ENCODE peak calls at places on chromosomes 13 and 19, in four cellular contexts. K, B, J and W are unnamed samples.

GRCh38 chr19:22806418-22806817 is 22.5 kb upstream of the ZNF99 start:
- DNase-seq in B (no peak), J (no peak), K (no peak), W (no peak)

GRCh38 chr19:48461982-48462655 is 6.7 kb downstream of the KCNJ14 start:
- DNase-seq in J (no peak), K (no peak), B (peak), W (no peak)

GRCh38 chr13:98942997-98943396 is 34.9 kb downstream of the DOCK9 start:
- DNase-seq in J (no peak), B (no peak), K (no peak), W (no peak)

GRCh38 chr13:23159587-23160240 is 21.1 kb upstream of the SGCG start:
- DNase-seq in B (no peak), K (no peak), J (no peak), W (no peak)

GRCh38 chr19:51246153-51246552 is 4.7 kb upstream of the SIGLECL1 start:
- DNase-seq in B (peak), J (no peak), K (no peak), W (no peak)

GRCh38 chr13:41224113-41225110 is 30.0 kb upstream of the KBTBD7 start:
- DNase-seq in K (no peak), B (no peak), J (no peak), W (no peak)

GRCh38 chr19:43476606-43477005 is 11.2 kb upstream of the LYPD3 start:
- DNase-seq in B (no peak), J (no peak), K (no peak), W (no peak)

GRCh38 chr19:56301152-56301551 is 13.5 kb downstream of the ZSCAN5A start:
- DNase-seq in J (no peak), K (no peak), B (no peak), W (no peak)

GRCh38 chr19:33446918-33447293 is 73.4 kb downstream of the CEBPG start:
- DNase-seq in J (no peak), K (no peak), B (no peak), W (no peak)

GRCh38 chr19:51702103-51702753 is 9.1 kb downstream of the SPACA6 start:
- DNase-seq in B (no peak), K (no peak), J (peak), W (peak)

GRCh38 chr13:113046883-113047244 is 58.7 kb upstream of the F7 start:
- DNase-seq in B (no peak), K (no peak), J (no peak), W (no peak)

GRCh38 chr13:43786766-43787517 is at the start of gene ENOX1:
- DNase-seq in K (peak), J (peak), B (no peak), W (no peak)